ENCODE peak calls at places on chromosomes 6 and 20, in eight cellular contexts. One of them, this sample, is unnamed.

GRCh38 chr6:3277251-3277650 is 18.5 kb downstream of the PSMG4 start:
- DNase-seq in heart right ventricle: no peak
- DNase-seq in HFF-Myc: peak; percentile 17
- DNase-seq in ovary: no peak
- DNase-seq in neural crest cell: no peak
- DNase-seq in neural progenitor cell: no peak
- DNase-seq in cardiac muscle cell: no peak
- DNase-seq in type B pancreatic cell: no peak
- DNase-seq in this sample: no peak

GRCh38 chr20:16672299-16672698 is 57.5 kb upstream of the SNRPB2 start:
- DNase-seq in heart right ventricle: no peak
- DNase-seq in HFF-Myc: no peak
- DNase-seq in ovary: no peak
- DNase-seq in neural crest cell: no peak
- DNase-seq in neural progenitor cell: no peak
- DNase-seq in cardiac muscle cell: no peak
- DNase-seq in type B pancreatic cell: no peak
- DNase-seq in this sample: no peak

GRCh38 chr6:26305097-26305841 is 59.7 kb upstream of the BTN3A2 start:
- DNase-seq in heart right ventricle: peak; percentile 49
- DNase-seq in HFF-Myc: peak; percentile 77
- DNase-seq in ovary: peak; percentile 74
- DNase-seq in neural crest cell: peak; percentile 35
- DNase-seq in neural progenitor cell: peak; percentile 77
- DNase-seq in cardiac muscle cell: peak; percentile 81
- DNase-seq in type B pancreatic cell: no peak
- DNase-seq in this sample: peak; percentile 73

GRCh38 chr6:89589297-89590074 is 49.1 kb downstream of the LYRM2 start:
- DNase-seq in heart right ventricle: no peak
- DNase-seq in HFF-Myc: no peak
- DNase-seq in ovary: no peak
- DNase-seq in neural crest cell: no peak
- DNase-seq in neural progenitor cell: peak; percentile 51
- DNase-seq in cardiac muscle cell: no peak
- DNase-seq in type B pancreatic cell: no peak
- DNase-seq in this sample: no peak

GRCh38 chr6:49868951-49869529 is 2.7 kb upstream of the CRISP1 start:
- DNase-seq in heart right ventricle: no peak
- DNase-seq in HFF-Myc: no peak
- DNase-seq in ovary: no peak
- DNase-seq in neural crest cell: no peak
- DNase-seq in neural progenitor cell: no peak
- DNase-seq in cardiac muscle cell: no peak
- DNase-seq in type B pancreatic cell: no peak
- DNase-seq in this sample: no peak

GRCh38 chr6:139336488-139336887 is 38.0 kb downstream of the CITED2 start:
- DNase-seq in heart right ventricle: peak; percentile 35
- DNase-seq in HFF-Myc: no peak
- DNase-seq in ovary: peak; percentile 70
- DNase-seq in neural crest cell: no peak
- DNase-seq in neural progenitor cell: no peak
- DNase-seq in cardiac muscle cell: peak; percentile 74
- DNase-seq in type B pancreatic cell: no peak
- DNase-seq in this sample: no peak

GRCh38 chr20:61444637-61445036 is 192.6 kb downstream of the CDH4 start:
- DNase-seq in heart right ventricle: no peak
- DNase-seq in HFF-Myc: no peak
- DNase-seq in ovary: no peak
- DNase-seq in neural crest cell: no peak
- DNase-seq in neural progenitor cell: no peak
- DNase-seq in cardiac muscle cell: no peak
- DNase-seq in type B pancreatic cell: no peak
- DNase-seq in this sample: no peak

GRCh38 chr6:56021943-56022342 is 146.6 kb upstream of the BMP5 start:
- DNase-seq in heart right ventricle: no peak
- DNase-seq in HFF-Myc: no peak
- DNase-seq in ovary: no peak
- DNase-seq in neural crest cell: no peak
- DNase-seq in neural progenitor cell: peak; percentile 53
- DNase-seq in cardiac muscle cell: peak; percentile 18
- DNase-seq in type B pancreatic cell: no peak
- DNase-seq in this sample: no peak

GRCh38 chr20:50187403-50188051 is 3.1 kb upstream of the CEBPB start:
- DNase-seq in heart right ventricle: peak; percentile 36
- DNase-seq in HFF-Myc: no peak
- DNase-seq in ovary: peak; percentile 67
- DNase-seq in neural crest cell: no peak
- DNase-seq in neural progenitor cell: no peak
- DNase-seq in cardiac muscle cell: peak; percentile 66
- DNase-seq in type B pancreatic cell: no peak
- DNase-seq in this sample: no peak

GRCh38 chr20:17442588-17442987 is 88.6 kb downstream of the BFSP1 start:
- DNase-seq in heart right ventricle: no peak
- DNase-seq in HFF-Myc: no peak
- DNase-seq in ovary: no peak
- DNase-seq in neural crest cell: no peak
- DNase-seq in neural progenitor cell: peak; percentile 63
- DNase-seq in cardiac muscle cell: no peak
- DNase-seq in type B pancreatic cell: no peak
- DNase-seq in this sample: no peak

GRCh38 chr6:31769684-31770371 is 7.3 kb downstream of the VWA7 start:
- DNase-seq in heart right ventricle: peak; percentile 76
- DNase-seq in HFF-Myc: no peak
- DNase-seq in ovary: no peak
- DNase-seq in neural crest cell: peak; percentile 38
- DNase-seq in neural progenitor cell: peak; percentile 55
- DNase-seq in cardiac muscle cell: peak; percentile 60
- DNase-seq in type B pancreatic cell: no peak
- DNase-seq in this sample: peak; percentile 41

GRCh38 chr6:111841822-111842221 is 31.4 kb downstream of the FYN start:
- DNase-seq in heart right ventricle: no peak
- DNase-seq in HFF-Myc: no peak
- DNase-seq in ovary: no peak
- DNase-seq in neural crest cell: no peak
- DNase-seq in neural progenitor cell: no peak
- DNase-seq in cardiac muscle cell: peak; percentile 82
- DNase-seq in type B pancreatic cell: no peak
- DNase-seq in this sample: no peak

GRCh38 chr20:38985603-38986170 is 23.5 kb downstream of the DHX35 start:
- DNase-seq in heart right ventricle: no peak
- DNase-seq in HFF-Myc: peak; percentile 68
- DNase-seq in ovary: no peak
- DNase-seq in neural crest cell: no peak
- DNase-seq in neural progenitor cell: no peak
- DNase-seq in cardiac muscle cell: peak; percentile 89
- DNase-seq in type B pancreatic cell: no peak
- DNase-seq in this sample: no peak

GRCh38 chr6:130557481-130558112 is 191.8 kb downstream of the TMEM200A start:
- DNase-seq in heart right ventricle: no peak
- DNase-seq in HFF-Myc: no peak
- DNase-seq in ovary: no peak
- DNase-seq in neural crest cell: no peak
- DNase-seq in neural progenitor cell: no peak
- DNase-seq in cardiac muscle cell: no peak
- DNase-seq in type B pancreatic cell: no peak
- DNase-seq in this sample: no peak

DNA sequence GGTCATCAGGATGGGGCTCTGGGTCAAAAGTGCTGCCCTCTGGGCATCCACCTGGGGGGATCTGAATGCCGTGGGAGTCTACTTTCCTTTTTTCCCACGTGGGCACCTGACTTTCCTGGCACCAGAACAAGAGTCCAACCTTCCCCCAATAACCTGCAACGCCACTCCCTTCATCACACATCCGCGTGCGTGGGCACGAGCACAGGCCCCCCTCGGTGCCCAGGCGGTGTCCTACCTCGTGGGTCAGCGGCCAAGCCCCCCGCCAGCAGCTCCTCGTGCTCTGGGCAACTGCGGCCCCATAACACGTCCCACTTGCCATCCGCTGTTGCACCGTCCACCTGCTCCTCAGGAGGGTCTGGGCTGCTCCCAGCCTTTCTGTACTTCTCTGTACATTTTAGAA is 87.0 kb downstream of the YTHDF1 start:
- DNase-seq in heart right ventricle: peak; percentile 1
- DNase-seq in HFF-Myc: no peak
- DNase-seq in ovary: no peak
- DNase-seq in neural crest cell: no peak
- DNase-seq in neural progenitor cell: no peak
- DNase-seq in cardiac muscle cell: no peak
- DNase-seq in type B pancreatic cell: peak; percentile 65
- DNase-seq in this sample: no peak
- TF ChIP-seq CTCF in heart right ventricle: no peak
- TF ChIP-seq CTCF in HFF-Myc: no peak
- TF ChIP-seq CTCF in ovary: no peak
- TF ChIP-seq CTCF in neural crest cell: no peak
- TF ChIP-seq CTCF in neural progenitor cell: no peak
- TF ChIP-seq CTCF in cardiac muscle cell: no peak
- TF ChIP-seq CTCF in type B pancreatic cell: no peak
- TF ChIP-seq CTCF in this sample: no peak

GRCh38 chr20:37775200-37775599 is 81.4 kb downstream of the CTNNBL1 start:
- DNase-seq in heart right ventricle: no peak
- DNase-seq in HFF-Myc: peak; percentile 3
- DNase-seq in ovary: no peak
- DNase-seq in neural crest cell: no peak
- DNase-seq in neural progenitor cell: no peak
- DNase-seq in cardiac muscle cell: no peak
- DNase-seq in type B pancreatic cell: no peak
- DNase-seq in this sample: no peak

GRCh38 chr20:37777012-37777411 is 83.2 kb downstream of the CTNNBL1 start:
- DNase-seq in heart right ventricle: no peak
- DNase-seq in HFF-Myc: no peak
- DNase-seq in ovary: no peak
- DNase-seq in neural crest cell: no peak
- DNase-seq in neural progenitor cell: no peak
- DNase-seq in cardiac muscle cell: no peak
- DNase-seq in type B pancreatic cell: no peak
- DNase-seq in this sample: no peak

GRCh38 chr20:37776049-37776448 is 82.2 kb downstream of the CTNNBL1 start:
- DNase-seq in heart right ventricle: no peak
- DNase-seq in HFF-Myc: no peak
- DNase-seq in ovary: no peak
- DNase-seq in neural crest cell: no peak
- DNase-seq in neural progenitor cell: no peak
- DNase-seq in cardiac muscle cell: no peak
- DNase-seq in type B pancreatic cell: no peak
- DNase-seq in this sample: no peak

GRCh38 chr20:37774143-37774542 is 80.3 kb downstream of the CTNNBL1 start:
- DNase-seq in heart right ventricle: no peak
- DNase-seq in HFF-Myc: no peak
- DNase-seq in ovary: no peak
- DNase-seq in neural crest cell: no peak
- DNase-seq in neural progenitor cell: no peak
- DNase-seq in cardiac muscle cell: no peak
- DNase-seq in type B pancreatic cell: no peak
- DNase-seq in this sample: no peak

DNA sequence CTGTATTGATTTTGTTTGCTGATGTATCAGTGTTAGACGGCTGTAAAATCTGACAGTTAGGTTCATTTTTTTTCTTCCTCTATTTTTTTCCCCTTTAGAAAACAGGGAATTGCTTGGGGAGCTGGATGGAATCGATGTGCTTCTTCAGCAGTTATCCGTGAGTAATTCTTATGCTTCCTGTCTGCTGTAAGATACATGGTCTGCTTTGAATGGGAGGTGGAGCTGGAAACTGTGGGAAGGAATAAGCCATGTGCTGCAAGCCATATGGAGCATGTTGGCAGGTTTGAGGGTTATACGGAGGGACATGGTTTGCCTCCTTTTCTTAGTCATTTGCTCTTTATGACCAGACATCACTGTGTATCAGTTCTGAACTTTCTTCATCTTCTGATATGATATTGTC is 83.7 kb downstream of the CTNNBL1 start:
- DNase-seq in heart right ventricle: no peak
- DNase-seq in HFF-Myc: peak; percentile 5
- DNase-seq in ovary: no peak
- DNase-seq in neural crest cell: no peak
- DNase-seq in neural progenitor cell: no peak
- DNase-seq in cardiac muscle cell: peak; percentile 38
- DNase-seq in type B pancreatic cell: no peak
- DNase-seq in this sample: no peak
- TF ChIP-seq CTCF in heart right ventricle: no peak
- TF ChIP-seq CTCF in HFF-Myc: no peak
- TF ChIP-seq CTCF in ovary: no peak
- TF ChIP-seq CTCF in neural crest cell: no peak
- TF ChIP-seq CTCF in neural progenitor cell: no peak
- TF ChIP-seq CTCF in cardiac muscle cell: no peak
- TF ChIP-seq CTCF in type B pancreatic cell: no peak
- TF ChIP-seq CTCF in this sample: no peak

DNA sequence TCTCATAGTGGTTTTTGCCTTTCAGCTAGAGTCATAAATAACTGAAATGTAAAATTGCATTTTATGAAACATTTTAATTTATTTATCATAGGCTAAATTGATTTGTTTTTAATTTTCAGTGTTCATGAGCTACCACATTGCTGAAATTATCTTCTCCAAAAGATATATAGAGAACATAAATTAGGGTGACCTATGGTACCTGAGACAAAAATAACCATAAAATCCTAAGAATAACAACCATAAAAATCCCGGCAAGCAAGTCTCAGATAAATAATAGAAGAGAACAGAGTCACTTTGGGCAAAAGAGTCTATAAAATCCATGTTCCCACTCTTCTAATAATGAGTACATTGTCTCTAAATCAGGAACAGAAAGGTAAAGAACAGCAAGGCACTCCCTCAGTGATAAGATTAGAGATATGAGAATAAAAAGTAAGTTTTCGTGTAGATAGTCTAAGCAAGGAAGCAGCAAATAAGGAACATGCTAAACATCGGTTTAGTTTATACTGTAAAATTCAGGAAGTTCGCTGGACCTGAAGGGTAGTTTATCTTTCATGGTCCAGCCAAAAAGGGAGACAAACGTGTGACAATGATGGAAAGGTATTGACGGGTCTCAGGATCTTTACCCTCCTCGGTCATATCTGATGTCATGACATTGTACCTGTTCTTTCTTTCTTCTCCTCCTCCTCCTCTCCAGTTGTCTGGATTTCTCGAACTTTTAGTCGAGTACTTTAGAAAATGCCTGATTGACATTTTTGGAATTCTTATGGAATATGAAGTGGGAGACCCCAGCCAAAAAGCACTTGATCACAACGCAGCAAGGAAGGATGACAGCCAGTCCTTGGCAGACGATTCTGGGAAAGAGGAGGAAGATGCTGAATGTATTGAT is 117.6 kb downstream of the TMEM242 start:
- DNase-seq in heart right ventricle: no peak
- DNase-seq in HFF-Myc: no peak
- DNase-seq in ovary: no peak
- DNase-seq in neural crest cell: no peak
- DNase-seq in neural progenitor cell: no peak
- DNase-seq in cardiac muscle cell: no peak
- DNase-seq in type B pancreatic cell: no peak
- DNase-seq in this sample: no peak
- TF ChIP-seq CTCF in heart right ventricle: no peak
- TF ChIP-seq CTCF in HFF-Myc: no peak
- TF ChIP-seq CTCF in ovary: no peak
- TF ChIP-seq CTCF in neural crest cell: no peak
- TF ChIP-seq CTCF in neural progenitor cell: no peak
- TF ChIP-seq CTCF in cardiac muscle cell: no peak
- TF ChIP-seq CTCF in type B pancreatic cell: no peak
- TF ChIP-seq CTCF in this sample: no peak

GRCh38 chr6:24431045-24431451 is 28.3 kb downstream of the MRS2 start:
- DNase-seq in heart right ventricle: no peak
- DNase-seq in HFF-Myc: peak; percentile 30
- DNase-seq in ovary: no peak
- DNase-seq in neural crest cell: peak; percentile 12
- DNase-seq in neural progenitor cell: peak; percentile 28
- DNase-seq in cardiac muscle cell: peak; percentile 61
- DNase-seq in type B pancreatic cell: no peak
- DNase-seq in this sample: no peak
- TF ChIP-seq CTCF in heart right ventricle: peak; percentile 48
- TF ChIP-seq CTCF in HFF-Myc: peak; percentile 53
- TF ChIP-seq CTCF in ovary: no peak
- TF ChIP-seq CTCF in neural crest cell: peak; percentile 78
- TF ChIP-seq CTCF in neural progenitor cell: peak; percentile 75
- TF ChIP-seq CTCF in cardiac muscle cell: peak; percentile 53
- TF ChIP-seq CTCF in type B pancreatic cell: peak; percentile 81
- TF ChIP-seq CTCF in this sample: peak; percentile 59